ENCODE peak calls at places on chromosomes 2 and 18, in five cellular contexts. H, L, K, Z and I are unnamed samples.

GRCh38 chr2:158487419-158487818 is 30.7 kb downstream of the PKP4 start:
- DNase-seq in Z (peak), K (no peak), L (no peak), H (no peak), I (no peak)

GRCh38 chr2:128512664-128513415 is 194.2 kb upstream of the HS6ST1 start:
- DNase-seq in K (no peak), Z (no peak), H (no peak), L (no peak), I (no peak)

GRCh38 chr2:225814554-225814953 is 415.0 kb downstream of the NYAP2 start:
- DNase-seq in H (no peak), K (no peak), L (no peak), Z (no peak), I (no peak)

GRCh38 chr18:7259482-7259881 is 28.6 kb downstream of the LRRC30 start:
- DNase-seq in L (no peak), K (no peak), Z (no peak), H (no peak), I (no peak)

GRCh38 chr2:607709-608108 is 69.5 kb downstream of the TMEM18 start:
- DNase-seq in Z (no peak), K (no peak), L (no peak), H (no peak), I (no peak)

GRCh38 chr2:6657131-6657530 is 208.6 kb downstream of the CMPK2 start:
- DNase-seq in L (no peak), K (no peak), Z (no peak), H (no peak), I (no peak)

GRCh38 chr2:209114588-209114987 is 309.3 kb upstream of the MAP2 start:
- DNase-seq in L (no peak), Z (no peak), H (no peak), K (no peak), I (no peak)

GRCh38 chr2:175726213-175726612 is 275.9 kb downstream of the LNPK start:
- DNase-seq in L (peak), K (no peak), Z (peak), H (no peak), I (peak)

GRCh38 chr2:126558029-126558428 is 97.9 kb upstream of the GYPC start:
- DNase-seq in L (no peak), H (no peak), Z (no peak), K (no peak), I (no peak)

GRCh38 chr2:72263781-72264060 is 116.1 kb upstream of the CYP26B1 start:
- DNase-seq in K (no peak), Z (peak), L (no peak), H (no peak), I (no peak)

GRCh38 chr2:162244559-162245031 is 1.4 kb upstream of the FAP start:
- DNase-seq in H (no peak), K (no peak), Z (peak), L (peak), I (peak)

GRCh38 chr2:72980535-72981217 is 63.4 kb downstream of the EMX1 start:
- DNase-seq in Z (peak), K (no peak), L (peak), H (no peak), I (no peak)

GRCh38 chr2:230205034-230205433 is 14.8 kb downstream of the SP110 start:
- DNase-seq in K (no peak), Z (no peak), L (no peak), H (no peak), I (no peak)

GRCh38 chr2:1618191-1618961 is 125.9 kb downstream of the PXDN start:
- DNase-seq in H (no peak), Z (no peak), K (no peak), L (no peak), I (no peak)

GRCh38 chr2:68799615-68800400 is 65.2 kb downstream of the ARHGAP25 start:
- DNase-seq in L (no peak), H (no peak), K (no peak), Z (no peak), I (no peak)

GRCh38 chr2:12223732-12224131 is 477.3 kb downstream of the LPIN1 start:
- DNase-seq in L (no peak), K (no peak), Z (no peak), H (no peak), I (no peak)

GRCh38 chr2:104863229-104863584 is 9.3 kb downstream of the POU3F3 start:
- DNase-seq in H (no peak), K (no peak), L (no peak), Z (no peak), I (no peak)

GRCh38 chr2:14220101-14220500 is 412.4 kb upstream of the LRATD1 start:
- DNase-seq in Z (peak), H (no peak), K (no peak), L (no peak), I (no peak)

GRCh38 chr2:65228249-65228750 is 669 bp downstream of the ACTR2 start:
- DNase-seq in K (no peak), L (peak), H (peak), Z (peak), I (no peak)

GRCh38 chr18:76938619-76939018 is 116.3 kb downstream of the ZNF236 start:
- DNase-seq in Z (no peak), K (no peak), L (no peak), H (no peak), I (no peak)

GRCh38 chr2:168884990-168885389 is 5.2 kb downstream of the SPC25 start:
- DNase-seq in Z (peak), H (no peak), L (no peak), K (no peak), I (no peak)

GRCh38 chr2:105409717-105410116 is 10.9 kb upstream of the FHL2 start:
- DNase-seq in L (no peak), Z (peak), H (no peak), K (no peak), I (no peak)

GRCh38 chr2:40384714-40385113 is 67.2 kb downstream of the SLC8A1 start:
- DNase-seq in L (peak), Z (peak), K (no peak), H (no peak), I (no peak)

GRCh38 chr2:26455037-26455800 is 22.7 kb downstream of the OTOF start:
- DNase-seq in Z (no peak), L (no peak), H (no peak), K (no peak), I (no peak)

GRCh38 chr2:26946841-26947784 is 23.3 kb upstream of the MAPRE3 start:
- DNase-seq in K (peak), L (no peak), Z (peak), H (no peak), I (no peak)

GRCh38 chr2:121273116-121273515 is 11.9 kb downstream of the TFCP2L1 start:
- DNase-seq in K (no peak), L (no peak), Z (no peak), H (no peak), I (no peak)

GRCh38 chr2:133477614-133477990 is 90.7 kb downstream of the NCKAP5 start:
- DNase-seq in Z (peak), H (no peak), L (no peak), K (no peak), I (no peak)

GRCh38 chr2:114068438-114068837 is 178.5 kb downstream of the ACTR3 start:
- DNase-seq in H (no peak), L (no peak), K (no peak), Z (no peak), I (no peak)

GRCh38 chr2:66521459-66521858 is 86.5 kb downstream of the MEIS1 start:
- DNase-seq in L (no peak), H (no peak), Z (no peak), K (no peak), I (no peak)

GRCh38 chr2:33236457-33236856 is 240.0 kb upstream of the RASGRP3 start:
- DNase-seq in H (no peak), K (no peak), Z (peak), L (no peak), I (peak)

GRCh38 chr2:158928965-158929364 is 39.5 kb upstream of the TANC1 start:
- DNase-seq in K (no peak), H (no peak), Z (no peak), L (peak), I (no peak)

GRCh38 chr18:34357944-34358580 is 133.3 kb upstream of the NOL4 start:
- DNase-seq in H (peak), K (no peak), L (no peak), Z (no peak), I (no peak)

GRCh38 chr18:34354351-34354750 is 129.6 kb upstream of the NOL4 start:
- DNase-seq in H (no peak), L (no peak), Z (no peak), K (no peak), I (no peak)

GRCh38 chr18:34364699-34365098 is 140.0 kb upstream of the NOL4 start:
- DNase-seq in L (no peak), H (no peak), Z (no peak), K (no peak), I (no peak)

DNA sequence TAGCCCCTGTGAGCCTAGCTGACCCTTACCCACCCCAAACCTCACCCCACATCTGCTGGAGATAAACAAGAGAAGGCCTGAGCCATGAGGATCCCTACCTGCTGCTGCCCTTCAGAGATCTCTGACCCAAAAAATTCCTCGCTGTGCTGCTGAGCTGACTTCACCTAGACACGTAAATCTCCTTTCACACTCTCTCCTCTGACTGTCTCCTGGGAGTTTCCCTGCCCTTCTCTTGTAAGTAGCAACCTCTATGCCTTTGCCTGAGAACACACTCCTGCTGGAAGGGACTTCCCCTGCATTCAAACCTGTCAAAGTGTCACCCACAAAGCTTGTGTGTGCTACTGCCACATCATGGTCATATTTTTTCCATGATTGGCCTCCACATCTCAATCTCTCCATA is 134.2 kb upstream of the NOL4 start:
- DNase-seq in L (no peak), K (no peak), H (peak), Z (no peak), I (no peak)
- TF ChIP-seq CTCF in L (no peak), K (no peak), H (no peak), Z (no peak), I (no peak)

DNA sequence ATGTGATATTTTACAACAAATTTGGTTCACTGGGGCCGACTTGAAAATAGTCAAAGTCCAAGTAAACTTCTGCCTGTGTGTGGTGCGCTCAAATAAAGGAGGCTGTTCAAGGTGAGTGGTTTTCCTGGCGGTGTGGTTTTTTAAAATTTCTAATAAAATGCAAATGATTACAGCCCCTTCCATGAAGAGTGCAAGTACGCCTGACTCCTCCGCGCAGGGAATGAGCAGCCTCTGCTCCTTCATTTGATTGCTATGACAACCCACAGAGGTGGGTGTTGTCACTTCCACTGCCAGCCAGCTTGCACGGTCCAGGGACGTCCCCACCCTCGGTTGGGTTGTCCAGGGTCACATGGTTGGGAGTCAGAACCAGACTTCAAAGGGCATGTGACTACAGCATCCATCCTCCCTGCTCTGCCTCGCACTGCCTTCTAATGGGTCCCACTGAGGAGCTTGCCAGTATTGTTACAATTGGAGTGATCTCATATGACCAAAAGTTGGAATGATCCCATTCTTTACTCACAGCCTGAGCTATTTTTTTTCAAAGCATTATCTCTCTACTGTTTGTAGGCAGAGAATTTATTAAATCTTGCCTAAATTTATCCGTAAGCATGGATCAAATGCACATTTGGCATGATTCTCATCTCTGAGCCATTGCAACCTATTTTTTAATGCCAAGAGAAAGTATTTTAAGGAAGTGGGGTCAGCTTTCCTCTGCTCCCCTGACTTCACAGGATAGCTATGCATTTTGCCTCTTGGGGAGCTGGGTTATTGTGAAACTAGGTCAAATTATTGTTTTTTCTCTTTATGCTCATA is 121.3 kb downstream of the AGAP1 start:
- DNase-seq in Z (peak), K (no peak), L (peak), H (no peak), I (no peak)
- H3K4me3 ChIP-seq in Z (no peak), K (no peak), L (no peak), H (no peak), I (no peak)

GRCh38 chr2:24075915-24076848 is at the start of gene SF3B6:
- DNase-seq in L (peak), Z (peak), H (peak), K (peak), I (peak)
- TF ChIP-seq CTCF in L (no peak), Z (no peak), H (no peak), K (no peak), I (no peak)

GRCh38 chr2:54558976-54559410 is 102.9 kb downstream of the SPTBN1 start:
- DNase-seq in L (no peak), K (no peak), H (no peak), Z (no peak), I (no peak)

GRCh38 chr2:54561795-54562592 is 105.9 kb downstream of the SPTBN1 start:
- DNase-seq in H (no peak), K (no peak), Z (no peak), L (peak), I (no peak)

GRCh38 chr2:54559593-54560145 is 103.5 kb downstream of the SPTBN1 start:
- DNase-seq in Z (peak), H (no peak), K (no peak), L (peak), I (no peak)

GRCh38 chr2:54560146-54560881 is 104.2 kb downstream of the SPTBN1 start:
- DNase-seq in L (peak), K (no peak), H (peak), Z (peak), I (no peak)

DNA sequence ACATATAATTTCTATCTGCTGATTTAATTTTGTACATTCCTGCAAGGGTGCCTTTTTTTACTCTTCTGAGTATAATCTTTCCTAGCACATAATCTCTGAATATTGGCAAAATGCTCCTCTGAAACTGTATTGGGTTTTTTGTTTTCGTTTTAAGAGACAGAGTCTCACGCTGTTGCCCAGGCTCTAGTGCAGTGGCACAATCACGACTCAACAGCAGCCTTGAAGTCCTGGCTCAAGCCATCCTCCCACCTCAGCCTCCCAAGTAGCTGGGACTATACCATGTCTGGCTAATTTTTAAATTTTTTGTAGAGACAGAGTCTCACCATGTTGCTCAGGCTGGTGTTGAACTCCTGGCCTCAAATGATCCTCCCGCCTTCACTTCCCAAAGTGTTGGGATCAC is 104.9 kb downstream of the SPTBN1 start:
- DNase-seq in H (no peak), K (no peak), L (no peak), Z (no peak), I (no peak)
- H3K4me3 ChIP-seq in H (peak), K (no peak), L (peak), Z (peak), I (peak)

GRCh38 chr2:241350878-241351639 is 5.0 kb upstream of the FARP2 start:
- DNase-seq in H (no peak), Z (no peak), K (no peak), L (no peak), I (no peak)

GRCh38 chr2:241350530-241350877 is 5.6 kb upstream of the FARP2 start:
- DNase-seq in H (no peak), L (no peak), Z (no peak), K (no peak), I (no peak)

GRCh38 chr2:241349941-241350340 is 6.1 kb upstream of the FARP2 start:
- DNase-seq in L (no peak), Z (no peak), H (no peak), K (no peak), I (no peak)

GRCh38 chr2:241352227-241352626 is 3.9 kb upstream of the FARP2 start:
- DNase-seq in L (peak), K (no peak), H (no peak), Z (no peak), I (no peak)

DNA sequence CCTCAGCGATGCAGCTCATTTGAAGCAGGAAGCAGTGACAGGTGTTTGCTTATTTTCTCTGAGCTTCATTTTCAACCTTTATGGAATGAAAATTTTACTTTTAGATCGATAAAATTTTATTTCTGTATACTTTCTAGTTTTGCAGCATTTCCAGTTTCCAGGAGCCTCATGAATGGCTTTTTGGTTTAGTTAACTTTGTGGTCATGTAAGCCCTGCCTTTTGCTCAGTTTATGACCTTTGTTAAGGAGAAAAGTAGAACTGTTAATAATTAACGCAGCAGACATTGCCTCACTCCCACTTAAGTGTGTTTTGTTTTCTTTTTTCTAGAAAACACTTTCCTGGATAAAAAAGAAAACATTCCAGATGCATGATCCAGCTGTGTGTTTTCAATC is 4.4 kb upstream of the FARP2 start:
- DNase-seq in H (no peak), Z (no peak), K (no peak), L (no peak), I (no peak)
- TF ChIP-seq CTCF in H (no peak), Z (no peak), K (no peak), L (no peak), I (no peak)